ENCODE peak calls at places on chromosome 10, in four cellular contexts. C is heart left ventricle; I is CD8-positive, alpha-beta T cell; L is HCT116. F is an unnamed sample.

GRCh38 chr10:78672898-78673297 is 395.9 kb upstream of the ZMIZ1 start:
- DNase-seq in C (no peak), I (no peak), L (no peak), F (no peak)

GRCh38 chr10:75652136-75652535 is 220.7 kb downstream of the LRMDA start:
- DNase-seq in C (no peak), I (no peak), L (no peak), F (no peak)

GRCh38 chr10:17199351-17199804 is 2.1 kb downstream of the TRDMT1 start:
- DNase-seq in C (no peak), I (no peak), L (no peak), F (no peak)

GRCh38 chr10:62866451-62866850 is 50.3 kb upstream of the EGR2 start:
- DNase-seq in C (no peak), I (no peak), L (no peak), F (no peak)

GRCh38 chr10:104260775-104261115 is 6.1 kb downstream of the GSTO1 start:
- DNase-seq in C (no peak), I (no peak), L (no peak), F (no peak)

GRCh38 chr10:79353000-79353406 is 5.7 kb downstream of the PPIF start:
- DNase-seq in C (no peak), I (no peak), L (no peak), F (no peak)

GRCh38 chr10:121617176-121617575 is 18.9 kb upstream of the FGFR2 start:
- DNase-seq in C (no peak), I (no peak), L (no peak), F (no peak)

GRCh38 chr10:62681211-62681940 is 123.1 kb upstream of the ADO start:
- DNase-seq in C (no peak), I (peak; percentile 32), L (no peak), F (no peak)

GRCh38 chr10:1255166-1255565 is 199.0 kb downstream of the WDR37 start:
- DNase-seq in C (no peak), I (no peak), L (no peak), F (no peak)

GRCh38 chr10:112949875-112950507 is at the start of gene TCF7L2:
- DNase-seq in C (peak; percentile 97), I (peak; percentile 39), L (peak; percentile 100), F (peak; percentile 97)

GRCh38 chr10:1173091-1173490 is 116.9 kb downstream of the WDR37 start:
- DNase-seq in C (no peak), I (no peak), L (no peak), F (no peak)

GRCh38 chr10:110664483-110665420 is 20.6 kb downstream of the RBM20 start:
- DNase-seq in C (no peak), I (no peak), L (peak; percentile 76), F (no peak)

GRCh38 chr10:28903063-28903462 is 225.7 kb downstream of the BAMBI start:
- DNase-seq in C (no peak), I (no peak), L (no peak), F (no peak)

GRCh38 chr10:91048380-91048779 is 127.5 kb upstream of the ANKRD1 start:
- DNase-seq in C (no peak), I (no peak), L (no peak), F (no peak)

GRCh38 chr10:99442394-99442793 is 12.0 kb upstream of the GOT1 start:
- DNase-seq in C (no peak), I (no peak), L (no peak), F (no peak)

GRCh38 chr10:8235253-8236027 is 181.0 kb downstream of the GATA3 start:
- DNase-seq in C (no peak), I (no peak), L (no peak), F (no peak)

GRCh38 chr10:79286318-79286951 is 60.8 kb upstream of the PPIF start:
- DNase-seq in C (peak; percentile 65), I (peak; percentile 86), L (no peak), F (peak; percentile 70)

GRCh38 chr10:5360318-5360915 is 4.3 kb upstream of the UCN3 start:
- DNase-seq in C (no peak), I (no peak), L (no peak), F (no peak)

GRCh38 chr10:28087675-28088351 is 88.9 kb upstream of the ODAD2 start:
- DNase-seq in C (no peak), I (no peak), L (no peak), F (no peak)

GRCh38 chr10:58107506-58107905 is 160.2 kb downstream of the IPMK start:
- DNase-seq in C (no peak), I (no peak), L (no peak), F (no peak)

GRCh38 chr10:15718495-15719061 is 1.1 kb downstream of the ITGA8 start:
- DNase-seq in C (no peak), I (no peak), L (no peak), F (no peak)

GRCh38 chr10:86545097-86545496 is 23.5 kb upstream of the WAPL start:
- DNase-seq in C (no peak), I (no peak), L (no peak), F (no peak)

GRCh38 chr10:32417906-32418547 is 27.9 kb upstream of the CCDC7 start:
- DNase-seq in C (peak; percentile 26), I (no peak), L (no peak), F (no peak)

GRCh38 chr10:116587878-116588590 is 2.7 kb upstream of the PNLIPRP1 start:
- DNase-seq in C (no peak), I (no peak), L (no peak), F (no peak)

GRCh38 chr10:33336606-33337334 is 2.3 kb upstream of the NRP1 start:
- DNase-seq in C (peak; percentile 82), I (no peak), L (no peak), F (peak; percentile 57)

GRCh38 chr10:95537543-95537930 is 23.6 kb downstream of the SORBS1 start:
- DNase-seq in C (no peak), I (no peak), L (no peak), F (no peak)

GRCh38 chr10:78927257-78927995 is 141.3 kb upstream of the ZMIZ1 start:
- DNase-seq in C (no peak), I (no peak), L (peak; percentile 68), F (no peak)

GRCh38 chr10:68826764-68827591 is at the start of gene STOX1:
- DNase-seq in C (peak; percentile 40), I (peak; percentile 25), L (peak; percentile 44), F (peak; percentile 58)

GRCh38 chr10:75058142-75058541 is 53.3 kb upstream of the SAMD8 start:
- DNase-seq in C (no peak), I (no peak), L (no peak), F (no peak)

GRCh38 chr10:23399701-23400144 is 39.2 kb upstream of the OTUD1 start:
- DNase-seq in C (peak; percentile 66), I (no peak), L (no peak), F (no peak)

GRCh38 chr10:85861513-85862197 is 504.9 kb downstream of the GRID1 start:
- DNase-seq in C (no peak), I (no peak), L (no peak), F (no peak)

GRCh38 chr10:90960355-90960814 is 39.5 kb upstream of the ANKRD1 start:
- DNase-seq in C (no peak), I (no peak), L (no peak), F (no peak)

GRCh38 chr10:75508239-75508813 is 76.9 kb downstream of the LRMDA start:
- DNase-seq in C (no peak), I (no peak), L (no peak), F (no peak)

GRCh38 chr10:124650263-124650662 is 93.9 kb downstream of the FAM53B start:
- DNase-seq in C (no peak), I (no peak), L (no peak), F (no peak)

GRCh38 chr10:78959901-78960300 is 108.9 kb upstream of the ZMIZ1 start:
- DNase-seq in C (no peak), I (no peak), L (no peak), F (no peak)

GRCh38 chr10:78571286-78571685 is 497.5 kb upstream of the ZMIZ1 start:
- DNase-seq in C (no peak), I (no peak), L (no peak), F (no peak)

GRCh38 chr10:97991875-97992274 is 38.5 kb downstream of the CRTAC1 start:
- DNase-seq in C (no peak), I (no peak), L (no peak), F (no peak)

GRCh38 chr10:59575269-59575668 is 134.4 kb downstream of the SLC16A9 start:
- DNase-seq in C (no peak), I (no peak), L (no peak), F (no peak)

GRCh38 chr10:72557362-72557761 is 68.5 kb downstream of the MICU1 start:
- DNase-seq in C (no peak), I (no peak), L (no peak), F (no peak)

DNA sequence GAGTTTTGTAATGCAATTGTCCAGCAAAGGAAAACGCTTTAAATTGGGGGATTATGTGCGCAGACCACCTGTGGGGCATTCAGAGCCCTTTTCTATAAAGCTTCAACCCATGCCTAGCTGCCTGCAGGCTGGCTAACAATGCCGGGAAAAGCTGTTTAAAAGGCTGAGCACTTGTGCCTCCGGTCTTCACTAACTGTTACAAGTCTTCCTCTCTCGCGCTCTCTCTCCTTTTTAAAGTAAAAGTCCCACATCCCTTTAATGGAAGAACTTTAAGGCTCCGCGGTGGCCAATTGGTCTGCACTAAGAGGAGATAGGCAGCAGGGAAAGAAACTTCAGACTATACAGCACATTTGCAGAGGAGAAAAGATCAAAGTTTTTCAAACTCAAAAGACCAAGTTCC is 4.6 kb downstream of the FZD8 start:
- DNase-seq in C (no peak), I (no peak), L (no peak), F (no peak)
- H3K27ac ChIP-seq in C (no peak overlapping the region), I (no peak overlapping the region), L (no peak overlapping the region), F (no peak overlapping the region)

GRCh38 chr10:61621538-61622150 is 41.1 kb upstream of the CABCOCO1 start:
- DNase-seq in C (no peak), I (no peak), L (no peak), F (no peak)
- H3K27ac ChIP-seq in C (no peak overlapping the region), I (no peak overlapping the region), L (no peak overlapping the region), F (no peak overlapping the region)

DNA sequence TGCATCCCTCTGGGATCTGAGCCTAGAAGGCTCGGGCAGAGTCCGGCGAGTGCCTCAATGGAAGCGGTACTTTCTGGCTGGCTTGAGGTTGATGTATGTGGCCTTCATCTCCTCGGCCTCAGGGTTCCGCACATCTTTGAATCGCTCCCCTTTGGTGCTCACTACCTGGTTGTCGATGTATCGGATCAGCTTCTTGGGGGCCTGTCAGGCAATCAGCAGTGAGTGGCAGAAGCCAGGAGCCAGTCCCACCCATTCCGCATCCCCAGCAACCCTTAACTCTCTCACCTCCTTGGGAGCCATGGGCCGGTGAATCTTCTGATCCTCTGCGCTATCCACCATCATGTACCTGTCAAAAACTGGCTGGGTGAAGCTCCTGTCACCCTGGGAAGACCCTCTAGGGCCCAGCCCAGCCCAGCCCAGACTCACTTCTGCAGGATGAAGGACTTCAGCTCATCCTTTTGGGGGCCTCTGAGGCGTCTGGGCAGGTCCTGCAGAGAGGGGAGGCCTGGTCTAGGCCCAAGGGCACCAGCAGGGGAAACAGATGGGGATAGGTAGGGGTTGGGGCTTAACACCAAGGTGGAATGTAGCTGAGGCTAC is 2.8 kb downstream of the FBXL15 start:
- DNase-seq in C (no peak), I (no peak), L (no peak), F (no peak)
- H3K27ac ChIP-seq in C (no peak overlapping the region), I (no peak overlapping the region), L (peak overlapping the region; percentile 77), F (no peak overlapping the region)

GRCh38 chr10:14008648-14009072 is 322.1 kb downstream of the FRMD4A start:
- DNase-seq in C (no peak), I (no peak), L (no peak), F (no peak)
- H3K27ac ChIP-seq in C (peak overlapping the region; percentile 52), I (no peak overlapping the region), L (no peak overlapping the region), F (no peak overlapping the region)

F was measured in colonic mucosa.